ENCODE peak calls at places on chromosomes 3 and 15, in six cellular contexts. M, K, S, A, E and D are unnamed samples.
A peak's percentile ranks its signal among the peaks of the same experiment; 100 is the strongest.

GRCh38 chr3:62542185-62542584 is 168.8 kb upstream of the FEZF2 start:
- DNase-seq in M (no peak), K (no peak), S (no peak), A (no peak), E (no peak), D (no peak)

GRCh38 chr3:114758828-114759709 is 388.0 kb downstream of the ZBTB20 start:
- DNase-seq in M (no peak), K (peak; percentile 68), S (no peak), A (no peak), E (no peak), D (no peak)

GRCh38 chr3:168239287-168239686 is 143.6 kb upstream of the GOLIM4 start:
- DNase-seq in M (no peak), K (no peak), S (no peak), A (no peak), E (no peak), D (no peak)

GRCh38 chr15:63598467-63599400 is 1.5 kb downstream of the FBXL22 start:
- DNase-seq in M (no peak), K (no peak), S (no peak), A (no peak), E (no peak), D (peak; percentile 46)

GRCh38 chr15:66193066-66193465 is 60.5 kb downstream of the MEGF11 start:
- DNase-seq in M (no peak), K (peak; percentile 5), S (no peak), A (no peak), E (no peak), D (no peak)

GRCh38 chr3:129403450-129403849 is 25.0 kb downstream of the EFCAB12 start:
- DNase-seq in M (no peak), K (no peak), S (no peak), A (no peak), E (no peak), D (no peak)

GRCh38 chr15:74780983-74781672 is 752 bp upstream of the CSK start:
- DNase-seq in M (no peak), K (peak; percentile 47), S (no peak), A (no peak), E (no peak), D (no peak)

GRCh38 chr3:193301441-193301840 is 60.4 kb downstream of the PLAAT1 start:
- DNase-seq in M (no peak), K (peak; percentile 60), S (no peak), A (no peak), E (no peak), D (no peak)

GRCh38 chr3:125061646-125062045 is 5.8 kb upstream of the HEG1 start:
- DNase-seq in M (no peak), K (no peak), S (no peak), A (no peak), E (no peak), D (no peak)

GRCh38 chr15:64156652-64157331 is 5.3 kb downstream of the SNX22 start:
- DNase-seq in M (no peak), K (no peak), S (no peak), A (peak; percentile 63), E (no peak), D (no peak)

GRCh38 chr3:133799794-133800585 is 5.6 kb upstream of the SRPRB start:
- DNase-seq in M (no peak), K (peak; percentile 94), S (no peak), A (peak; percentile 39), E (no peak), D (no peak)

GRCh38 chr15:69631005-69631404 is 178.4 kb downstream of the RPLP1 start:
- DNase-seq in M (no peak), K (no peak), S (no peak), A (no peak), E (no peak), D (no peak)

GRCh38 chr3:55524565-55525244 is 37.6 kb upstream of the WNT5A start:
- DNase-seq in M (no peak), K (peak; percentile 80), S (no peak), A (no peak), E (no peak), D (no peak)

GRCh38 chr3:44509985-44510360 is 32.5 kb upstream of the ZNF445 start:
- DNase-seq in M (no peak), K (peak; percentile 10), S (peak; percentile 2), A (no peak), E (no peak), D (no peak)

GRCh38 chr3:129061888-129062834 is 1.6 kb downstream of the GP9 start:
- DNase-seq in M (no peak), K (no peak), S (no peak), A (no peak), E (no peak), D (no peak)

GRCh38 chr3:177110308-177111254 is 86.7 kb downstream of the TBL1XR1 start:
- DNase-seq in M (no peak), K (no peak), S (no peak), A (no peak), E (no peak), D (no peak)

GRCh38 chr3:58492385-58492970 is 582 bp downstream of the KCTD6 start:
- DNase-seq in M (no peak), K (no peak), S (no peak), A (no peak), E (no peak), D (no peak)

GRCh38 chr3:62467936-62468722 is 94.8 kb upstream of the FEZF2 start:
- DNase-seq in M (no peak), K (no peak), S (no peak), A (no peak), E (no peak), D (no peak)

GRCh38 chr3:114928989-114929620 is 218.0 kb downstream of the ZBTB20 start:
- DNase-seq in M (no peak), K (peak; percentile 35), S (no peak), A (no peak), E (no peak), D (no peak)

GRCh38 chr3:123083446-123084124 is 16.8 kb downstream of the PDIA5 start:
- DNase-seq in M (no peak), K (no peak), S (no peak), A (no peak), E (no peak), D (no peak)

GRCh38 chr15:26024241-26024640 is 161.1 kb upstream of the ATP10A start:
- DNase-seq in M (no peak), K (no peak), S (no peak), A (no peak), E (no peak), D (no peak)

GRCh38 chr15:65948352-65948751 is 79.1 kb downstream of the RAB11A start:
- DNase-seq in M (no peak), K (no peak), S (no peak), A (no peak), E (no peak), D (no peak)

GRCh38 chr3:33277193-33277882 is at the start of gene FBXL2:
- DNase-seq in M (no peak), K (peak; percentile 68), S (peak; percentile 81), A (peak; percentile 79), E (peak; percentile 89), D (peak; percentile 93)
- H3K4me3 ChIP-seq in M (peak within 1 kb of the TSS; percentile 86), K (peak within 1 kb of the TSS; percentile 87), S (peak within 1 kb of the TSS; percentile 96), A (peak within 1 kb of the TSS; percentile 87), E (peak within 1 kb of the TSS; percentile 82), D (peak within 1 kb of the TSS; percentile 89)

GRCh38 chr3:149898771-149899170 is 71.9 kb downstream of the PFN2 start:
- DNase-seq in M (no peak), K (no peak), S (no peak), A (peak; percentile 20), E (no peak), D (no peak)
- H3K27ac ChIP-seq in M (peak overlapping the region; percentile 81), K (no peak overlapping the region), S (no peak overlapping the region), A (peak overlapping the region; percentile 54), E (no peak overlapping the region), D (no peak overlapping the region)

DNA sequence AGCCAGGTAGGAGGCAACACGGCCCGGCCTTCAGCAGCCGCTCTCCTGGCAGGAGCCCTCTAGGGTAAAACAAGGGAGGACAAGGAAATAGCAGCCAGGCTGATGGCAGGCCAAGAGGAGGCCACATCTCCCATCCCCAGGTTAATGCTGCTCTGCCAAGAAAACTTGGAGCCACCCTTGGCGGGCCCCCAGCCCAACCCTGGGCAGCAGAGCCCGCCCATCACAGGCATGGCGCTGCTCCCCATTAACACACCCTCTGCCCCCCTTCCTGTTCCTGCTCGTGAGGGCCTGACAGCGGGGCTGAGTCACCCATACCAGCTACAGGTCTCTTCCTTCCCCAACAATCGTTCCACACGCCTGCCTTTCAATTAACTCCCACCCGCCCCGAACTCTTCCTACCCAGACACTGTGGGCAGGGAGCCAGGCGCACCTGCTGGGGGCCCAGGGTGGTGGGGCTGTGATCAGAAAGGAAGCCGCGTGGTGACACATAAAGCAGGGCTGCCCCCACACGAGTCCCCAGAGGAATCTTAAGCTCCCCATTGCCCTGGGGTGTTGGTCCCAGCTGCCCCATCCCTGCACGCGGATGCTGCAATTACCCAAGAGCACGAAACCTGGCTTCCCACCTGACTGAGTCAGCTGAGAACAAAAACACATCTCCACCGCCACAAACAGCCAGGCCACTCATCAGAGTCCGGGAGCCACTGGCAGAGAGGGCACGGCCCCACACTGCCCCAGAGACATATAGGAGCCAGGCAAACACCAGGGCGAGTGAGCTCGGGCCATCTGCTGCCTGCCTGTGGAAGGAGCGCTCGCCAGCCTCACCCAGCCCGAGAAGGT is at the start of gene C15orf62:
- DNase-seq in M (no peak), K (peak; percentile 94), S (no peak), A (no peak), E (no peak), D (no peak)
- H3K4me3 ChIP-seq in M (no peak within 1 kb of the TSS), K (peak within 1 kb of the TSS; percentile 34), S (no peak within 1 kb of the TSS), A (no peak within 1 kb of the TSS), E (no peak within 1 kb of the TSS), D (no peak within 1 kb of the TSS)

GRCh38 chr3:157121522-157121921 is 38.4 kb downstream of the CCNL1 start:
- DNase-seq in M (no peak), K (no peak), S (no peak), A (no peak), E (no peak), D (no peak)

GRCh38 chr3:157120071-157120892 is 39.7 kb downstream of the CCNL1 start:
- DNase-seq in M (no peak), K (no peak), S (no peak), A (no peak), E (peak; percentile 79), D (no peak)

GRCh38 chr3:157117875-157118654 is 41.9 kb downstream of the CCNL1 start:
- DNase-seq in M (no peak), K (no peak), S (no peak), A (no peak), E (no peak), D (no peak)

GRCh38 chr3:157122116-157122515 is 37.8 kb downstream of the CCNL1 start:
- DNase-seq in M (no peak), K (peak; percentile 96), S (no peak), A (no peak), E (no peak), D (no peak)

DNA sequence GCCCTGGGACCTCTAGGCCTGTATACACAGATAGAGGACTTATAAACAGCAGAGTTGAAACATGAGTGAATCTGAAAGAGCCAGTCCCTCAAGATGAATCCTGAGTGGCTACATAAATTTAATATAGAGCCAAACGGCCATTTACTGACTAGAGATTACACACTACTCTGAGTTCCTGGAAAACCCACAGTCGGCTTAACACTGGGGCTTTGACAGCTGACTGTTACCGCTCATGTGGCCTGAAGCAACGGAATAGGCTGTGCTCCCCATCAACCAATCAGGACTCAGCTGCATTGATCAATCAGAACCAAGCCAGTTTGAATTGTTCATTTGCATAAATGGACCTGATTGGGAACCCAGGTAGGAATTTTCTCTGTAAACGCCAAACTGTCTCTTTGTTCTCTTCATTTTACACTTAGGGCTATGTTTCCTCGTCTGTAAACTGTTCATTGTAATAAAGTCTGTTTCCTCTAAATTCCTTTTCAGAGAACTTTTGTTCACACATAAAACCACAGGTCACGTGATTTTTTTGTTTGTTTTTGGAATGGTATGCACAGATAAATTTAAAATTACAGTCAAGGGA is 40.5 kb downstream of the CCNL1 start:
- DNase-seq in M (no peak), K (no peak), S (no peak), A (no peak), E (no peak), D (no peak)
- H3K27ac ChIP-seq in M (no peak overlapping the region), K (no peak overlapping the region), S (no peak overlapping the region), A (no peak overlapping the region), E (peak overlapping the region; percentile 86), D (no peak overlapping the region)